ENCODE peak calls at places on chromosomes 12 and 14, in eight cellular contexts. One of them, this sample, is unnamed. For H3K4me1, the result is how much of the 10 kb centered on the place peaks cover.

GRCh38 chr12:93376436-93377251 is 1.1 kb upstream of the NUDT4 start:
- DNase-seq in ovary: peak
- DNase-seq in A549: no peak
- DNase-seq in heart left ventricle: peak
- DNase-seq in CD8-positive, alpha-beta T cell: no peak
- DNase-seq in H9: peak
- DNase-seq in endodermal cell: peak
- DNase-seq in Peyer's patch: no peak
- DNase-seq in this sample: no peak

GRCh38 chr12:49627752-49628360 is 4.5 kb downstream of the PRPF40B start:
- DNase-seq in ovary: no peak
- DNase-seq in A549: no peak
- DNase-seq in heart left ventricle: no peak
- DNase-seq in CD8-positive, alpha-beta T cell: no peak
- DNase-seq in H9: no peak
- DNase-seq in endodermal cell: peak
- DNase-seq in Peyer's patch: no peak
- DNase-seq in this sample: no peak

GRCh38 chr12:28583771-28584261 is 393.6 kb downstream of the CCDC91 start:
- DNase-seq in ovary: no peak
- DNase-seq in A549: no peak
- DNase-seq in heart left ventricle: no peak
- DNase-seq in CD8-positive, alpha-beta T cell: no peak
- DNase-seq in H9: no peak
- DNase-seq in endodermal cell: no peak
- DNase-seq in Peyer's patch: no peak
- DNase-seq in this sample: no peak

GRCh38 chr14:20503905-20504304 is 1.4 kb upstream of the RNASE10 start:
- DNase-seq in ovary: no peak
- DNase-seq in A549: no peak
- DNase-seq in heart left ventricle: no peak
- DNase-seq in CD8-positive, alpha-beta T cell: no peak
- DNase-seq in H9: no peak
- DNase-seq in endodermal cell: no peak
- DNase-seq in Peyer's patch: no peak
- DNase-seq in this sample: no peak

GRCh38 chr14:57498035-57498434 is 4.4 kb upstream of the CCDC198 start:
- DNase-seq in ovary: no peak
- DNase-seq in A549: no peak
- DNase-seq in heart left ventricle: no peak
- DNase-seq in CD8-positive, alpha-beta T cell: no peak
- DNase-seq in H9: no peak
- DNase-seq in endodermal cell: no peak
- DNase-seq in Peyer's patch: no peak
- DNase-seq in this sample: no peak

GRCh38 chr12:104064842-104065441 is 611 bp downstream of the HCFC2 start:
- DNase-seq in ovary: no peak
- DNase-seq in A549: no peak
- DNase-seq in heart left ventricle: peak
- DNase-seq in CD8-positive, alpha-beta T cell: peak
- DNase-seq in H9: no peak
- DNase-seq in endodermal cell: no peak
- DNase-seq in Peyer's patch: peak
- DNase-seq in this sample: peak

GRCh38 chr14:53956427-53957201 is at the start of gene BMP4:
- DNase-seq in ovary: peak
- DNase-seq in A549: no peak
- DNase-seq in heart left ventricle: peak
- DNase-seq in CD8-positive, alpha-beta T cell: no peak
- DNase-seq in H9: peak
- DNase-seq in endodermal cell: peak
- DNase-seq in Peyer's patch: peak
- DNase-seq in this sample: peak

GRCh38 chr12:67647547-67648305 is 819 bp upstream of the DYRK2 start:
- DNase-seq in ovary: peak
- DNase-seq in A549: peak
- DNase-seq in heart left ventricle: peak
- DNase-seq in CD8-positive, alpha-beta T cell: peak
- DNase-seq in H9: peak
- DNase-seq in endodermal cell: peak
- DNase-seq in Peyer's patch: peak
- DNase-seq in this sample: peak

GRCh38 chr12:94140556-94140955 is 7.8 kb upstream of the PLXNC1 start:
- DNase-seq in ovary: no peak
- DNase-seq in A549: no peak
- DNase-seq in heart left ventricle: no peak
- DNase-seq in CD8-positive, alpha-beta T cell: peak
- DNase-seq in H9: peak
- DNase-seq in endodermal cell: peak
- DNase-seq in Peyer's patch: peak
- DNase-seq in this sample: peak

GRCh38 chr14:55580401-55581010 is 499 bp downstream of the KTN1 start:
- DNase-seq in ovary: peak
- DNase-seq in A549: no peak
- DNase-seq in heart left ventricle: peak
- DNase-seq in CD8-positive, alpha-beta T cell: peak
- DNase-seq in H9: peak
- DNase-seq in endodermal cell: peak
- DNase-seq in Peyer's patch: peak
- DNase-seq in this sample: peak

GRCh38 chr14:105850853-105851581 is 324.6 kb downstream of the TMEM121 start:
- DNase-seq in ovary: no peak
- DNase-seq in A549: no peak
- DNase-seq in heart left ventricle: no peak
- DNase-seq in CD8-positive, alpha-beta T cell: no peak
- DNase-seq in H9: no peak
- DNase-seq in endodermal cell: peak
- DNase-seq in Peyer's patch: peak
- DNase-seq in this sample: peak

GRCh38 chr12:103114296-103115055 is 157.0 kb downstream of the ASCL1 start:
- DNase-seq in ovary: no peak
- DNase-seq in A549: no peak
- DNase-seq in heart left ventricle: no peak
- DNase-seq in CD8-positive, alpha-beta T cell: no peak
- DNase-seq in H9: no peak
- DNase-seq in endodermal cell: no peak
- DNase-seq in Peyer's patch: peak
- DNase-seq in this sample: no peak

GRCh38 chr14:35369701-35370191 is 34.8 kb downstream of the NFKBIA start:
- DNase-seq in ovary: no peak
- DNase-seq in A549: peak
- DNase-seq in heart left ventricle: no peak
- DNase-seq in CD8-positive, alpha-beta T cell: no peak
- DNase-seq in H9: no peak
- DNase-seq in endodermal cell: no peak
- DNase-seq in Peyer's patch: no peak
- DNase-seq in this sample: no peak

GRCh38 chr12:114166360-114166759 is 200.2 kb upstream of the RBM19 start:
- DNase-seq in ovary: no peak
- DNase-seq in A549: peak
- DNase-seq in heart left ventricle: peak
- DNase-seq in CD8-positive, alpha-beta T cell: no peak
- DNase-seq in H9: peak
- DNase-seq in endodermal cell: peak
- DNase-seq in Peyer's patch: no peak
- DNase-seq in this sample: no peak

GRCh38 chr12:22286569-22286968 is 47.9 kb downstream of the ST8SIA1 start:
- DNase-seq in ovary: no peak
- DNase-seq in A549: no peak
- DNase-seq in heart left ventricle: no peak
- DNase-seq in CD8-positive, alpha-beta T cell: no peak
- DNase-seq in H9: no peak
- DNase-seq in endodermal cell: no peak
- DNase-seq in Peyer's patch: no peak
- DNase-seq in this sample: no peak

GRCh38 chr14:40909906-40910305 is 696.8 kb upstream of the LRFN5 start:
- DNase-seq in ovary: no peak
- DNase-seq in A549: no peak
- DNase-seq in heart left ventricle: no peak
- DNase-seq in CD8-positive, alpha-beta T cell: no peak
- DNase-seq in H9: no peak
- DNase-seq in endodermal cell: peak
- DNase-seq in Peyer's patch: no peak
- DNase-seq in this sample: no peak

GRCh38 chr12:34625116-34625515 is 602.8 kb downstream of the ALG10 start:
- DNase-seq in ovary: no peak
- DNase-seq in A549: no peak
- DNase-seq in heart left ventricle: no peak
- DNase-seq in CD8-positive, alpha-beta T cell: no peak
- DNase-seq in H9: no peak
- DNase-seq in endodermal cell: no peak
- DNase-seq in Peyer's patch: no peak
- DNase-seq in this sample: no peak

GRCh38 chr12:102960766-102961487 is 3.5 kb downstream of the ASCL1 start:
- DNase-seq in ovary: no peak
- DNase-seq in A549: no peak
- DNase-seq in heart left ventricle: no peak
- DNase-seq in CD8-positive, alpha-beta T cell: no peak
- DNase-seq in H9: peak
- DNase-seq in endodermal cell: peak
- DNase-seq in Peyer's patch: no peak
- DNase-seq in this sample: no peak

GRCh38 chr12:10453144-10453543 is at the start of gene KLRC1:
- DNase-seq in ovary: no peak
- DNase-seq in A549: no peak
- DNase-seq in heart left ventricle: no peak
- DNase-seq in CD8-positive, alpha-beta T cell: no peak
- DNase-seq in H9: no peak
- DNase-seq in endodermal cell: no peak
- DNase-seq in Peyer's patch: no peak
- DNase-seq in this sample: no peak

GRCh38 chr14:69694730-69695663 is 71.9 kb upstream of the SRSF5 start:
- DNase-seq in ovary: no peak
- DNase-seq in A549: no peak
- DNase-seq in heart left ventricle: peak
- DNase-seq in CD8-positive, alpha-beta T cell: no peak
- DNase-seq in H9: no peak
- DNase-seq in endodermal cell: peak
- DNase-seq in Peyer's patch: no peak
- DNase-seq in this sample: no peak
- H3K4me1 ChIP-seq in ovary: under half
- H3K4me1 ChIP-seq in A549: under half
- H3K4me1 ChIP-seq in heart left ventricle: under half
- H3K4me1 ChIP-seq in CD8-positive, alpha-beta T cell: under half
- H3K4me1 ChIP-seq in H9: under half
- H3K4me1 ChIP-seq in endodermal cell: under half
- H3K4me1 ChIP-seq in Peyer's patch: under half
- H3K4me1 ChIP-seq in this sample: half or more

GRCh38 chr12:4109826-4110225 is 163.7 kb upstream of the CCND2 start:
- DNase-seq in ovary: no peak
- DNase-seq in A549: no peak
- DNase-seq in heart left ventricle: no peak
- DNase-seq in CD8-positive, alpha-beta T cell: no peak
- DNase-seq in H9: no peak
- DNase-seq in endodermal cell: no peak
- DNase-seq in Peyer's patch: no peak
- DNase-seq in this sample: no peak

GRCh38 chr12:4108803-4109345 is 164.7 kb upstream of the CCND2 start:
- DNase-seq in ovary: no peak
- DNase-seq in A549: no peak
- DNase-seq in heart left ventricle: no peak
- DNase-seq in CD8-positive, alpha-beta T cell: no peak
- DNase-seq in H9: no peak
- DNase-seq in endodermal cell: no peak
- DNase-seq in Peyer's patch: no peak
- DNase-seq in this sample: no peak

GRCh38 chr12:4112290-4112689 is 161.3 kb upstream of the CCND2 start:
- DNase-seq in ovary: no peak
- DNase-seq in A549: no peak
- DNase-seq in heart left ventricle: no peak
- DNase-seq in CD8-positive, alpha-beta T cell: no peak
- DNase-seq in H9: no peak
- DNase-seq in endodermal cell: no peak
- DNase-seq in Peyer's patch: no peak
- DNase-seq in this sample: no peak

GRCh38 chr12:4112734-4113396 is 160.7 kb upstream of the CCND2 start:
- DNase-seq in ovary: no peak
- DNase-seq in A549: no peak
- DNase-seq in heart left ventricle: no peak
- DNase-seq in CD8-positive, alpha-beta T cell: no peak
- DNase-seq in H9: peak
- DNase-seq in endodermal cell: no peak
- DNase-seq in Peyer's patch: no peak
- DNase-seq in this sample: no peak

GRCh38 chr12:4111010-4111409 is 162.6 kb upstream of the CCND2 start:
- DNase-seq in ovary: no peak
- DNase-seq in A549: no peak
- DNase-seq in heart left ventricle: no peak
- DNase-seq in CD8-positive, alpha-beta T cell: no peak
- DNase-seq in H9: no peak
- DNase-seq in endodermal cell: no peak
- DNase-seq in Peyer's patch: no peak
- DNase-seq in this sample: no peak
- H3K4me1 ChIP-seq in ovary: under half
- H3K4me1 ChIP-seq in A549: under half
- H3K4me1 ChIP-seq in heart left ventricle: under half
- H3K4me1 ChIP-seq in CD8-positive, alpha-beta T cell: under half
- H3K4me1 ChIP-seq in H9: under half
- H3K4me1 ChIP-seq in endodermal cell: under half
- H3K4me1 ChIP-seq in Peyer's patch: under half
- H3K4me1 ChIP-seq in this sample: under half

DNA sequence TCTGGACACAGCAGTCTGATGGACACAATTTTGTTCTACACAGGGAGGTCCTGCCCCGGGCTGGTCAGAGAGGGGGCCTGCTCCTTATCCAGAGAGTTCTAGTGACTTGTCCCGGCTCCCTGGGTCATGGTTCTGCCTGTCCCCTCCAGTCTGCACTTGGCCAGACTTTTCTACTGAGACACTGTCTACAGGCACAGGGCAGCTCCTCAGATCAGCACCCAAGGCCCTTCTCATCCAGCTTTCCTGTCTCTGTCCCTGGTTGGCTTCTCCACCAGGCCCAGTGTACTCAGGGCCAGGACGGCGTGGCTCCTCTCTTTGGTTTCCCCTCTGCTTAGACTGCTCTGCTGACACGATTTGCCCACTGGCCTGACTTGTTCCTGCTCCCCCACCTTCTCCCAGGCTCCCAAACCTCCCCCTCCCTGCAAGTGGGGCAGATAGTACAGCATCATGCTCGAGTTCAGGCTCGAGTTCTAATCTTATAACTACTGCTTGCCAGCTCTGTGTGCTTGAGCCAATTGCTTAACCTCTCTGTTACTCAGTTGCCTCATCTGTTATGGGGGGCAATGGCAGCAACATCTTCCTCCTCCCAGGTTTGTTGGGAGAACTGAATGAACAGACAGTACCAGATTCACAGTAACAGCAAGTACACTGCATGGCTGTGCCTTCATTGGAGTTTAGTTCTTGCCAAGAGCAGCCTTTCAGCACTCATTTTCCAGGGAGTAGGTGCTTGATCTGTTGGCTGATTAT is 22.0 kb upstream of the COL2A1 start:
- DNase-seq in ovary: no peak
- DNase-seq in A549: no peak
- DNase-seq in heart left ventricle: no peak
- DNase-seq in CD8-positive, alpha-beta T cell: no peak
- DNase-seq in H9: no peak
- DNase-seq in endodermal cell: no peak
- DNase-seq in Peyer's patch: no peak
- DNase-seq in this sample: no peak
- H3K4me1 ChIP-seq in ovary: under half
- H3K4me1 ChIP-seq in A549: under half
- H3K4me1 ChIP-seq in heart left ventricle: under half
- H3K4me1 ChIP-seq in CD8-positive, alpha-beta T cell: under half
- H3K4me1 ChIP-seq in H9: under half
- H3K4me1 ChIP-seq in endodermal cell: under half
- H3K4me1 ChIP-seq in Peyer's patch: under half
- H3K4me1 ChIP-seq in this sample: under half

GRCh38 chr14:65096323-65097089 is 5.8 kb downstream of the MAX start:
- DNase-seq in ovary: peak
- DNase-seq in A549: no peak
- DNase-seq in heart left ventricle: no peak
- DNase-seq in CD8-positive, alpha-beta T cell: no peak
- DNase-seq in H9: no peak
- DNase-seq in endodermal cell: no peak
- DNase-seq in Peyer's patch: no peak
- DNase-seq in this sample: no peak
- H3K4me1 ChIP-seq in ovary: under half
- H3K4me1 ChIP-seq in A549: under half
- H3K4me1 ChIP-seq in heart left ventricle: half or more
- H3K4me1 ChIP-seq in CD8-positive, alpha-beta T cell: half or more
- H3K4me1 ChIP-seq in H9: under half
- H3K4me1 ChIP-seq in endodermal cell: under half
- H3K4me1 ChIP-seq in Peyer's patch: under half
- H3K4me1 ChIP-seq in this sample: under half